ENCODE peak calls at places on chromosome 6, in eight cellular contexts. X, R, A, P, K, E, D and H are unnamed samples.

GRCh38 chr6:76592561-76592960 is 520.1 kb upstream of the IMPG1 start:
- DNase-seq in X (no peak), R (no peak), A (no peak), P (no peak), K (no peak), E (no peak), D (no peak), H (no peak)

GRCh38 chr6:155174576-155175174 is 89.1 kb upstream of the CLDN20 start:
- DNase-seq in X (peak; percentile 84), R (peak; percentile 88), A (peak; percentile 85), P (peak; percentile 32), K (peak; percentile 77), E (peak; percentile 54), D (no peak), H (peak; percentile 34)

GRCh38 chr6:79525272-79526100 is 11.7 kb downstream of the LCA5 start:
- DNase-seq in X (no peak), R (peak; percentile 40), A (no peak), P (no peak), K (no peak), E (no peak), D (no peak), H (no peak)

GRCh38 chr6:106114492-106114891 is 28.4 kb downstream of the PRDM1 start:
- DNase-seq in X (no peak), R (no peak), A (no peak), P (no peak), K (no peak), E (no peak), D (no peak), H (no peak)

GRCh38 chr6:12875061-12875460 is 158.5 kb downstream of the PHACTR1 start:
- DNase-seq in X (peak; percentile 71), R (no peak), A (no peak), P (no peak), K (no peak), E (no peak), D (no peak), H (no peak)

GRCh38 chr6:155121699-155122098 is 126.6 kb downstream of the TIAM2 start:
- DNase-seq in X (peak; percentile 54), R (no peak), A (no peak), P (no peak), K (no peak), E (no peak), D (no peak), H (no peak)

GRCh38 chr6:12776291-12776690 is 59.7 kb downstream of the PHACTR1 start:
- DNase-seq in X (no peak), R (no peak), A (no peak), P (no peak), K (no peak), E (no peak), D (no peak), H (no peak)

GRCh38 chr6:150091466-150091865 is 22.5 kb upstream of the ULBP3 start:
- DNase-seq in X (no peak), R (no peak), A (no peak), P (no peak), K (no peak), E (no peak), D (no peak), H (no peak)

GRCh38 chr6:130203370-130203769 is 19.4 kb downstream of the SAMD3 start:
- DNase-seq in X (no peak), R (no peak), A (no peak), P (no peak), K (no peak), E (no peak), D (no peak), H (no peak)

GRCh38 chr6:136225496-136225895 is 24.6 kb downstream of the MTFR2 start:
- DNase-seq in X (no peak), R (peak; percentile 20), A (no peak), P (no peak), K (no peak), E (no peak), D (no peak), H (no peak)

GRCh38 chr6:110020888-110021287 is 42.8 kb downstream of the GPR6 start:
- DNase-seq in X (no peak), R (no peak), A (no peak), P (no peak), K (no peak), E (no peak), D (no peak), H (no peak)

GRCh38 chr6:44010411-44011349 is 116.6 kb downstream of the MRPL14 start:
- DNase-seq in X (peak; percentile 98), R (peak; percentile 97), A (no peak), P (no peak), K (peak; percentile 92), E (no peak), D (no peak), H (peak; percentile 88)

GRCh38 chr6:157059781-157060180 is 263.5 kb downstream of the TMEM242 start:
- DNase-seq in X (peak; percentile 30), R (peak; percentile 11), A (no peak), P (no peak), K (no peak), E (no peak), D (no peak), H (no peak)

GRCh38 chr6:82419088-82419720 is 55.6 kb downstream of the TPBG start:
- DNase-seq in X (peak; percentile 64), R (no peak), A (no peak), P (no peak), K (no peak), E (no peak), D (no peak), H (no peak)

GRCh38 chr6:112029045-112029822 is 24.7 kb upstream of the CCN6 start:
- DNase-seq in X (no peak), R (peak; percentile 47), A (peak; percentile 81), P (peak; percentile 27), K (peak; percentile 36), E (peak; percentile 71), D (no peak), H (no peak)

GRCh38 chr6:25138697-25139051 is 140.5 kb upstream of the CARMIL1 start:
- DNase-seq in X (peak; percentile 74), R (no peak), A (no peak), P (no peak), K (peak; percentile 54), E (no peak), D (no peak), H (no peak)

GRCh38 chr6:33160728-33161323 is 31.4 kb downstream of the COL11A2 start:
- DNase-seq in X (peak; percentile 96), R (peak; percentile 93), A (no peak), P (no peak), K (peak; percentile 89), E (no peak), D (no peak), H (peak; percentile 75)

GRCh38 chr6:12590901-12591300 is 125.7 kb upstream of the PHACTR1 start:
- DNase-seq in X (peak; percentile 78), R (no peak), A (no peak), P (no peak), K (no peak), E (no peak), D (no peak), H (no peak)

GRCh38 chr6:79215233-79215824 is 19.2 kb downstream of the HMGN3 start:
- DNase-seq in X (no peak), R (peak; percentile 22), A (peak; percentile 79), P (no peak), K (no peak), E (no peak), D (no peak), H (no peak)

GRCh38 chr6:20915150-20915549 is 380.9 kb downstream of the CDKAL1 start:
- DNase-seq in X (no peak), R (no peak), A (no peak), P (no peak), K (no peak), E (no peak), D (no peak), H (no peak)

GRCh38 chr6:99545442-99545841 is 23.0 kb downstream of the CCNC start:
- DNase-seq in X (no peak), R (no peak), A (no peak), P (no peak), K (no peak), E (no peak), D (no peak), H (no peak)

GRCh38 chr6:14107000-14107399 is 10.6 kb upstream of the CD83 start:
- DNase-seq in X (no peak), R (no peak), A (no peak), P (no peak), K (no peak), E (no peak), D (no peak), H (no peak)

GRCh38 chr6:142850653-142851434 is 94.1 kb downstream of the HIVEP2 start:
- DNase-seq in X (peak; percentile 60), R (peak; percentile 62), A (no peak), P (no peak), K (no peak), E (no peak), D (no peak), H (no peak)

GRCh38 chr6:28683945-28684538 is 158.4 kb downstream of the GPX5 start:
- DNase-seq in X (peak; percentile 51), R (peak; percentile 56), A (no peak), P (peak; percentile 34), K (peak; percentile 39), E (no peak), D (no peak), H (no peak)

GRCh38 chr6:137705166-137706064 is 161.6 kb upstream of the TNFAIP3 start:
- DNase-seq in X (peak; percentile 48), R (peak; percentile 25), A (peak; percentile 81), P (peak; percentile 68), K (peak; percentile 59), E (peak; percentile 33), D (no peak), H (peak; percentile 34)

GRCh38 chr6:39330476-39330875 is 8.0 kb upstream of the KCNK16 start:
- DNase-seq in X (no peak), R (no peak), A (no peak), P (no peak), K (no peak), E (peak; percentile 34), D (no peak), H (no peak)

GRCh38 chr6:37987559-37987958 is 168.0 kb downstream of the ZFAND3 start:
- DNase-seq in X (no peak), R (no peak), A (no peak), P (no peak), K (no peak), E (no peak), D (no peak), H (no peak)

GRCh38 chr6:109118337-109118736 is 23.0 kb downstream of the CEP57L1 start:
- DNase-seq in X (no peak), R (no peak), A (no peak), P (no peak), K (no peak), E (no peak), D (no peak), H (no peak)

GRCh38 chr6:161631676-161632194 is 357.9 kb upstream of the AGPAT4 start:
- DNase-seq in X (peak; percentile 91), R (peak; percentile 61), A (no peak), P (no peak), K (peak; percentile 17), E (no peak), D (no peak), H (no peak)

GRCh38 chr6:111011360-111012142 is 29.7 kb downstream of the RPF2 start:
- DNase-seq in X (peak; percentile 45), R (peak; percentile 21), A (no peak), P (peak; percentile 29), K (peak; percentile 66), E (no peak), D (no peak), H (no peak)